ENCODE peak calls at places on chromosomes 6 and 20, in seven cellular contexts. X is ovary, O is cardiac muscle cell, B is OCI-LY7, H is NT2/D1, A is A549, E is fibroblast of lung. S is an unnamed sample.

GRCh38 chr6:43052842-43053544 is 658 bp downstream of the CUL7 start:
- DNase-seq in H (no peak), E (peak), A (peak), O (peak), X (no peak), B (peak), S (no peak)

GRCh38 chr20:60365063-60365640 is 406.9 kb downstream of the CDH26 start:
- DNase-seq in B (peak), E (no peak), A (no peak), X (no peak), O (no peak), H (no peak), S (no peak)

GRCh38 chr20:37543828-37544227 is 16.2 kb upstream of the BLCAP start:
- DNase-seq in X (no peak), E (peak), A (peak), H (no peak), B (no peak), O (peak), S (no peak)

GRCh38 chr6:77173472-77174074 is 289.7 kb downstream of the HTR1B start:
- DNase-seq in B (no peak), E (no peak), A (peak), X (no peak), O (peak), H (peak), S (peak)

GRCh38 chr6:91198588-91199255 is 611.9 kb upstream of the MAP3K7 start:
- DNase-seq in O (peak), E (peak), B (no peak), X (no peak), A (no peak), H (no peak), S (no peak)

GRCh38 chr6:136696783-136697364 is 95.4 kb downstream of the MAP3K5 start:
- DNase-seq in O (no peak), A (no peak), X (no peak), E (no peak), B (no peak), H (no peak), S (no peak)

GRCh38 chr20:23047738-23048214 is 1.7 kb downstream of the THBD start:
- DNase-seq in H (no peak), E (no peak), B (no peak), A (peak), O (no peak), X (no peak), S (no peak)

GRCh38 chr20:44364068-44364467 is 8.6 kb downstream of the HNF4A start:
- DNase-seq in A (no peak), O (no peak), B (no peak), E (no peak), X (no peak), H (no peak), S (no peak)

GRCh38 chr20:57476073-57476526 is 48.8 kb downstream of the CTCFL start:
- DNase-seq in B (peak), O (no peak), A (no peak), H (no peak), X (no peak), E (no peak), S (no peak)

GRCh38 chr20:48159156-48159971 is 374.1 kb upstream of the SULF2 start:
- DNase-seq in O (peak), E (no peak), B (no peak), H (no peak), X (no peak), A (no peak), S (no peak)

GRCh38 chr6:38973178-38974057 is 75.2 kb upstream of the GLP1R start:
- DNase-seq in X (no peak), B (peak), H (peak), A (peak), E (peak), O (peak), S (peak)

GRCh38 chr20:3539708-3540107 is 68.9 kb downstream of the ATRN start:
- DNase-seq in A (no peak), O (peak), H (no peak), E (peak), X (no peak), B (no peak), S (no peak)

GRCh38 chr6:111774346-111774703 is 98.9 kb downstream of the FYN start:
- DNase-seq in X (no peak), E (peak), B (no peak), O (peak), A (no peak), H (no peak), S (no peak)

GRCh38 chr20:53654932-53655674 is 61.5 kb upstream of the ZNF217 start:
- DNase-seq in O (no peak), H (no peak), E (no peak), B (peak), A (peak), X (no peak), S (no peak)

GRCh38 chr6:151975795-151976194 is 168.3 kb downstream of the ESR1 start:
- DNase-seq in A (no peak), X (no peak), B (no peak), H (no peak), O (no peak), E (no peak), S (no peak)

GRCh38 chr6:71034578-71034977 is 77.7 kb upstream of the B3GAT2 start:
- DNase-seq in X (no peak), O (no peak), A (no peak), B (no peak), H (no peak), E (peak), S (no peak)

GRCh38 chr6:9388596-9388995 is 953.3 kb upstream of the SLC35B3 start:
- DNase-seq in A (no peak), X (no peak), H (no peak), B (no peak), O (no peak), E (no peak), S (no peak)
- H3K4me3 ChIP-seq in A (no peak), X (no peak), H (no peak), B (no peak), O (no peak), E (no peak), S (no peak)

DNA sequence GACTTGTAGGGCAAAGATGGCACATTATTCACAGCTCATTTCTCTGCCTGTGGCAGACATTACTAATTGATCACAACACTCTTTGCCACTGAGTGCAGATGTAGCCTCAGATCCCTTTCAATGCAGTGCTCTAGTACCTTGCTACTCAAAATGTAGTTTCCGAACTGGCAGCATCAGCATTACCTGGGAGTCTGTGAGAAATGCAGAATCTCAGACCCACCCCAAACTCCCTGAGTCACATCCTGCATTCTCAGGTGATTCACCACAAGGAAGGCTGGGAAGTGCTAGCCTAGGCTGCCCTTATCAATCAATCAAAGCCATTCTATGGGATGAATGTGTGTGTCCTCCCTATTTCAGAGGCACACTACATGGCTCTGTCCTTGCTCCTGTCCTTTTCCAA is 58.5 kb downstream of the PCNA start:
- DNase-seq in H (no peak), B (no peak), X (no peak), E (peak), O (no peak), A (peak), S (no peak)
- H3K4me3 ChIP-seq in H (no peak), B (no peak), X (no peak), E (no peak), O (no peak), A (no peak), S (no peak)

GRCh38 chr6:22147983-22148797 is 148.6 kb downstream of the PRL start:
- DNase-seq in H (no peak), O (peak), E (peak), A (peak), X (no peak), B (no peak), S (no peak)
- H3K4me3 ChIP-seq in H (no peak), O (no peak), E (peak), A (no peak), X (no peak), B (no peak), S (no peak)

GRCh38 chr6:166270706-166271375 is 37.4 kb downstream of the PRR18 start:
- DNase-seq in X (no peak), B (no peak), H (no peak), E (no peak), O (no peak), A (no peak), S (no peak)

GRCh38 chr6:166266336-166266735 is 41.9 kb downstream of the PRR18 start:
- DNase-seq in H (no peak), B (no peak), X (no peak), O (no peak), A (no peak), E (no peak), S (no peak)

GRCh38 chr6:166269301-166270039 is 38.7 kb downstream of the PRR18 start:
- DNase-seq in O (no peak), H (no peak), E (no peak), X (no peak), B (no peak), A (no peak), S (no peak)

GRCh38 chr6:166271376-166271765 is 36.8 kb downstream of the PRR18 start:
- DNase-seq in A (no peak), X (no peak), O (no peak), E (no peak), H (no peak), B (no peak), S (no peak)

DNA sequence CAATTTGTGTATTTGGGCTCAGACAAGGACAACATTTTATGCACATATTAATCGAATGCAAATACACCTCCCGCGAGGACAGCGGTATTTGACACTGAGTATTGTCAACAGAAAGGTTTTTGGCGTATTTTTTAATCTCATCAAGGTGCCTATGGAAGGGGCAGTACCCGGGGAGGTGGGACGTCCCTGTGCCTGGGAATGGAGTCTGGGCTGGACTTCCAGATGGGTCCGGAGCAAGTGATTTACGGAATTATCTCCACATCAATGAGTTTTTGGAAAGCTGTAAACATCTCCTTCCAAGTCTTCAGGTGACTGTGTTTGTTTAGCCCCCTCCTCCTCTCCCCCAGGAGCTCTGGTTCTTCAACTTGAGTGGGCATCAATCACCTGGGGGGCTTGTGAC is 39.8 kb downstream of the PRR18 start:
- DNase-seq in O (no peak), A (no peak), E (no peak), X (no peak), B (no peak), H (no peak), S (no peak)
- H3K4me3 ChIP-seq in O (no peak), A (no peak), E (no peak), X (no peak), B (no peak), H (no peak), S (no peak)

GRCh38 chr20:16215056-16215455 is 358.2 kb downstream of the KIF16B start:
- DNase-seq in E (no peak), A (no peak), B (no peak), H (peak), X (no peak), O (no peak), S (no peak)
- H3K4me3 ChIP-seq in E (no peak), A (no peak), B (no peak), H (no peak), X (no peak), O (no peak), S (no peak)

DNA sequence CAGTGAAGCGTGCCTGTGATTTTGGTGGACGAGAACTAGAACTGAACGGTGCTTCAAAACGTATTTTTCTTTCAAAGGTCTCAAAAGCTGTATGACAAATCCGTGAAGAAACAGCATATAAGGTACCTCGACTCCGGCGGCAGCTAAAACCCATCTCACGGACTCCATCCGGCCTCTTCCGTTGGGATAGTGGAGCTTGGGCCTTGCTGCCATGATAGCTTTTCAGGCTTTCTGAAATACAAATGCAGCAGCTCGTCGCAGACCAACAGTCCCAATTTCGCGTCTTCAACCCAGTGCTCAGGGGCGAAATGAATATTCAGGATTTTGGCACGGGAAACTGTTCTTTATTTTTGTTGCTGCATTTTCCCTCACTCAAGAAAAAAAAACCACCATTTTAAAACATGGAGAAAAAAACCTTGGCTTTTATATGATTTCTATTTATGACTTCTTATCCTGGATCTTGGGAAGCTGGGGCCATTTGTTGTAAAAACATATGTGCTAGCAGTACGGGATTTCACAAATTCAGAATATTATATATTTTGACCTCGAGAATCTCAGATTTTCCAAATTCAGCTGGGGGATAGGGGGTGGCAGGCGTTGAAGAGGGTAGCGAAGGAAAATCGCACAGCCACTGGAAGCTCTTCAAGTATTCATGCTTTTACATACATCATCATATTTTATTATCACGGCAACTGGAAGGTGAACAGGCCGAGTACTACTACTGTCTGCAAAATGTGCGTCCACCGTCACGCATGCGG is 874 bp downstream of the GSTA4 start:
- DNase-seq in B (no peak), X (peak), E (peak), H (no peak), A (peak), O (peak), S (no peak)
- H3K4me3 ChIP-seq in B (peak), X (peak), E (peak), H (peak), A (peak), O (peak), S (peak)

GRCh38 chr6:108168026-108168463 is 2.2 kb downstream of the NR2E1 start:
- DNase-seq in E (no peak), O (no peak), B (no peak), H (no peak), X (no peak), A (no peak), S (no peak)
- H3K4me3 ChIP-seq in E (no peak), O (no peak), B (no peak), H (peak), X (no peak), A (no peak), S (no peak)

GRCh38 chr20:31595380-31595653 is 9.8 kb upstream of the ID1 start:
- DNase-seq in O (no peak), H (no peak), B (no peak), A (no peak), X (no peak), E (no peak), S (no peak)

GRCh38 chr20:31594558-31595379 is 10.3 kb upstream of the ID1 start:
- DNase-seq in X (no peak), H (no peak), E (no peak), O (no peak), B (no peak), A (peak), S (no peak)

GRCh38 chr20:31595654-31596411 is 9.3 kb upstream of the ID1 start:
- DNase-seq in A (peak), O (peak), X (peak), H (no peak), B (no peak), E (peak), S (no peak)

GRCh38 chr20:31593221-31594001 is 11.7 kb upstream of the ID1 start:
- DNase-seq in X (no peak), O (peak), H (no peak), B (no peak), A (peak), E (peak), S (no peak)

DNA sequence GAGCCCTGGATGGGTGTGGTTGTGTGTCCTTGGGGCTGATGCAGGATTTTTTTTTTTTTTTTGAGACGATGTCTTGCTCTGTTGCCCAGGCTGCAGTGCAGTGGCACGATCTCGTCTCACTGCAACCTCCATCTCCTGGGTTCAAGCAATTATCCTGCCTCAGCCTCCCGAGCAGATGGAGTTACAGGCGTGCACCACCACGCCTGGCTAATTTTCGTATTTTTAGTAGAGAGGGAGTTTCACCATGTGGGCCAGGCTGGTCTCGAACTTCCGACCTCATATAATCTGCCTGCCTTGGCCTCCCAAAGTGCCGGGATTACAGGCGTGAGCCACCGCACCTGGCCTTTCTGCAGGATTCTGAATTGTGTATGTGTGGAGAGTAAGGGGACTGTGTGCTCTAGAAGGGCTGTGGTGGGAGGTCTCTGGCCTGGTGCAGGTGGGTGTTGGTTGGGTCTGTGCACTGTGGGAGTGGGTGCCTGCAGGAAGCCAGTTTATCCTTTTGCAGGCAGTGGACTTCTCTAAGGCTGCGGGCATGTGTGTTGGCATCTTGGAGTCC is 11.0 kb upstream of the ID1 start:
- DNase-seq in E (no peak), X (no peak), A (no peak), B (no peak), O (no peak), H (no peak), S (no peak)
- H3K4me3 ChIP-seq in E (no peak), X (no peak), A (peak), B (no peak), O (no peak), H (no peak), S (no peak)

S was measured in iPS DF 6.9.